ENCODE peak calls at places on chromosomes 1 and 21, in seven cellular contexts. One of them, this sample, is unnamed.

GRCh38 chr1:198359024-198359653 is 181.3 kb downstream of the ATP6V1G3 start:
- DNase-seq in MM.1S: peak; percentile 48
- DNase-seq in bronchial epithelial cell: peak; percentile 23
- DNase-seq in endothelial cell of umbilical vein: peak; percentile 32
- DNase-seq in body of pancreas: no peak
- DNase-seq in esophagus squamous epithelium: no peak
- DNase-seq in endodermal cell: no peak
- DNase-seq in this sample: no peak

GRCh38 chr1:212525479-212526110 is 83.0 kb upstream of the ATF3 start:
- DNase-seq in endothelial cell of umbilical vein: no peak
- DNase-seq in endodermal cell: no peak
- DNase-seq in MM.1S: no peak
- DNase-seq in bronchial epithelial cell: peak; percentile 61
- DNase-seq in body of pancreas: no peak
- DNase-seq in esophagus squamous epithelium: no peak
- DNase-seq in this sample: no peak

GRCh38 chr21:37383784-37384311 is 17.3 kb downstream of the DYRK1A start:
- DNase-seq in endodermal cell: no peak
- DNase-seq in body of pancreas: no peak
- DNase-seq in endothelial cell of umbilical vein: no peak
- DNase-seq in bronchial epithelial cell: no peak
- DNase-seq in esophagus squamous epithelium: no peak
- DNase-seq in MM.1S: no peak
- DNase-seq in this sample: no peak

GRCh38 chr1:71086331-71086730 is 5.5 kb upstream of the ZRANB2 start:
- DNase-seq in bronchial epithelial cell: peak; percentile 99
- DNase-seq in endothelial cell of umbilical vein: peak; percentile 5
- DNase-seq in esophagus squamous epithelium: no peak
- DNase-seq in MM.1S: no peak
- DNase-seq in endodermal cell: no peak
- DNase-seq in body of pancreas: no peak
- DNase-seq in this sample: no peak

GRCh38 chr1:235018161-235018560 is 110.5 kb downstream of the TOMM20 start:
- DNase-seq in bronchial epithelial cell: peak; percentile 99
- DNase-seq in MM.1S: no peak
- DNase-seq in endodermal cell: peak; percentile 44
- DNase-seq in endothelial cell of umbilical vein: no peak
- DNase-seq in body of pancreas: no peak
- DNase-seq in esophagus squamous epithelium: no peak
- DNase-seq in this sample: no peak

GRCh38 chr1:172993640-172994039 is 57.1 kb downstream of the TNFSF18 start:
- DNase-seq in MM.1S: no peak
- DNase-seq in endothelial cell of umbilical vein: no peak
- DNase-seq in bronchial epithelial cell: no peak
- DNase-seq in endodermal cell: no peak
- DNase-seq in body of pancreas: no peak
- DNase-seq in esophagus squamous epithelium: no peak
- DNase-seq in this sample: no peak

GRCh38 chr1:107529511-107530149 is 388.8 kb downstream of the NTNG1 start:
- DNase-seq in endothelial cell of umbilical vein: peak; percentile 26
- DNase-seq in endodermal cell: peak; percentile 62
- DNase-seq in bronchial epithelial cell: peak; percentile 71
- DNase-seq in esophagus squamous epithelium: no peak
- DNase-seq in body of pancreas: no peak
- DNase-seq in MM.1S: peak; percentile 55
- DNase-seq in this sample: no peak

GRCh38 chr1:10228528-10228927 is 18.2 kb downstream of the KIF1B start:
- DNase-seq in esophagus squamous epithelium: no peak
- DNase-seq in bronchial epithelial cell: no peak
- DNase-seq in MM.1S: no peak
- DNase-seq in endothelial cell of umbilical vein: no peak
- DNase-seq in endodermal cell: no peak
- DNase-seq in body of pancreas: no peak
- DNase-seq in this sample: no peak

GRCh38 chr1:38628241-38628640 is 231.3 kb downstream of the RRAGC start:
- DNase-seq in esophagus squamous epithelium: no peak
- DNase-seq in body of pancreas: no peak
- DNase-seq in endothelial cell of umbilical vein: no peak
- DNase-seq in bronchial epithelial cell: no peak
- DNase-seq in endodermal cell: no peak
- DNase-seq in MM.1S: no peak
- DNase-seq in this sample: no peak

GRCh38 chr1:37811027-37811655 is 3.1 kb upstream of the YRDC start:
- DNase-seq in bronchial epithelial cell: peak; percentile 62
- DNase-seq in endodermal cell: peak; percentile 87
- DNase-seq in body of pancreas: peak; percentile 72
- DNase-seq in endothelial cell of umbilical vein: peak; percentile 79
- DNase-seq in esophagus squamous epithelium: no peak
- DNase-seq in MM.1S: peak; percentile 70
- DNase-seq in this sample: peak; percentile 39

GRCh38 chr1:201515895-201516294 is 9.0 kb upstream of the CSRP1 start:
- DNase-seq in bronchial epithelial cell: peak; percentile 78
- DNase-seq in endothelial cell of umbilical vein: no peak
- DNase-seq in MM.1S: no peak
- DNase-seq in esophagus squamous epithelium: no peak
- DNase-seq in endodermal cell: no peak
- DNase-seq in body of pancreas: no peak
- DNase-seq in this sample: no peak

GRCh38 chr1:39165049-39165448 is 39.4 kb upstream of the MACF1 start:
- DNase-seq in MM.1S: no peak
- DNase-seq in bronchial epithelial cell: no peak
- DNase-seq in endodermal cell: peak; percentile 72
- DNase-seq in endothelial cell of umbilical vein: peak; percentile 45
- DNase-seq in esophagus squamous epithelium: no peak
- DNase-seq in body of pancreas: no peak
- DNase-seq in this sample: no peak

GRCh38 chr1:27481994-27482620 is 7.9 kb downstream of the WASF2 start:
- DNase-seq in MM.1S: no peak
- DNase-seq in body of pancreas: no peak
- DNase-seq in bronchial epithelial cell: peak; percentile 68
- DNase-seq in esophagus squamous epithelium: no peak
- DNase-seq in endodermal cell: no peak
- DNase-seq in endothelial cell of umbilical vein: no peak
- DNase-seq in this sample: peak; percentile 44

GRCh38 chr21:14074177-14074576 is 136.6 kb downstream of the LIPI start:
- DNase-seq in endodermal cell: no peak
- DNase-seq in MM.1S: no peak
- DNase-seq in endothelial cell of umbilical vein: no peak
- DNase-seq in body of pancreas: no peak
- DNase-seq in bronchial epithelial cell: no peak
- DNase-seq in esophagus squamous epithelium: no peak
- DNase-seq in this sample: no peak

GRCh38 chr1:89121641-89122040 is 4.3 kb downstream of the GBP2 start:
- DNase-seq in body of pancreas: no peak
- DNase-seq in esophagus squamous epithelium: no peak
- DNase-seq in endothelial cell of umbilical vein: no peak
- DNase-seq in endodermal cell: no peak
- DNase-seq in bronchial epithelial cell: no peak
- DNase-seq in MM.1S: no peak
- DNase-seq in this sample: no peak

GRCh38 chr1:145878724-145879123 is 6.9 kb downstream of the ANKRD35 start:
- DNase-seq in endodermal cell: no peak
- DNase-seq in bronchial epithelial cell: peak; percentile 90
- DNase-seq in endothelial cell of umbilical vein: no peak
- DNase-seq in body of pancreas: no peak
- DNase-seq in esophagus squamous epithelium: no peak
- DNase-seq in MM.1S: no peak
- DNase-seq in this sample: no peak

GRCh38 chr1:245538671-245539070 is 383.9 kb downstream of the KIF26B start:
- DNase-seq in bronchial epithelial cell: peak; percentile 21
- DNase-seq in body of pancreas: no peak
- DNase-seq in endodermal cell: no peak
- DNase-seq in endothelial cell of umbilical vein: no peak
- DNase-seq in esophagus squamous epithelium: no peak
- DNase-seq in MM.1S: no peak
- DNase-seq in this sample: no peak

GRCh38 chr1:160413716-160414115 is 13.4 kb downstream of the VANGL2 start:
- DNase-seq in endothelial cell of umbilical vein: no peak
- DNase-seq in esophagus squamous epithelium: no peak
- DNase-seq in MM.1S: no peak
- DNase-seq in endodermal cell: no peak
- DNase-seq in bronchial epithelial cell: no peak
- DNase-seq in body of pancreas: no peak
- DNase-seq in this sample: no peak

GRCh38 chr1:160418483-160418882 is 18.1 kb downstream of the VANGL2 start:
- DNase-seq in esophagus squamous epithelium: no peak
- DNase-seq in body of pancreas: no peak
- DNase-seq in bronchial epithelial cell: no peak
- DNase-seq in MM.1S: no peak
- DNase-seq in endothelial cell of umbilical vein: no peak
- DNase-seq in endodermal cell: no peak
- DNase-seq in this sample: no peak

GRCh38 chr1:160415696-160416298 is 15.4 kb downstream of the VANGL2 start:
- DNase-seq in bronchial epithelial cell: no peak
- DNase-seq in body of pancreas: no peak
- DNase-seq in endodermal cell: no peak
- DNase-seq in endothelial cell of umbilical vein: no peak
- DNase-seq in MM.1S: no peak
- DNase-seq in esophagus squamous epithelium: no peak
- DNase-seq in this sample: no peak

GRCh38 chr1:160414836-160415235 is 14.5 kb downstream of the VANGL2 start:
- DNase-seq in esophagus squamous epithelium: no peak
- DNase-seq in endodermal cell: no peak
- DNase-seq in endothelial cell of umbilical vein: no peak
- DNase-seq in body of pancreas: no peak
- DNase-seq in MM.1S: no peak
- DNase-seq in bronchial epithelial cell: peak; percentile 94
- DNase-seq in this sample: no peak

GRCh38 chr1:160416369-160416768 is 16.0 kb downstream of the VANGL2 start:
- DNase-seq in bronchial epithelial cell: peak; percentile 60
- DNase-seq in MM.1S: no peak
- DNase-seq in endothelial cell of umbilical vein: peak; percentile 31
- DNase-seq in esophagus squamous epithelium: no peak
- DNase-seq in endodermal cell: peak; percentile 86
- DNase-seq in body of pancreas: no peak
- DNase-seq in this sample: no peak
- TF ChIP-seq CTCF in bronchial epithelial cell: peak; percentile 79
- TF ChIP-seq CTCF in MM.1S: peak; percentile 40
- TF ChIP-seq CTCF in endothelial cell of umbilical vein: peak; percentile 56
- TF ChIP-seq CTCF in esophagus squamous epithelium: peak; percentile 27
- TF ChIP-seq CTCF in endodermal cell: peak; percentile 70
- TF ChIP-seq CTCF in body of pancreas: peak; percentile 31
- TF ChIP-seq CTCF in this sample: peak; percentile 35

GRCh38 chr1:205542367-205542766 is 37.9 kb downstream of the CDK18 start:
- DNase-seq in body of pancreas: peak; percentile 7
- DNase-seq in endothelial cell of umbilical vein: peak; percentile 21
- DNase-seq in MM.1S: no peak
- DNase-seq in bronchial epithelial cell: no peak
- DNase-seq in endodermal cell: peak; percentile 38
- DNase-seq in esophagus squamous epithelium: no peak
- DNase-seq in this sample: no peak

GRCh38 chr1:205543351-205544305 is 39.2 kb downstream of the CDK18 start:
- DNase-seq in endothelial cell of umbilical vein: peak; percentile 95
- DNase-seq in body of pancreas: peak; percentile 54
- DNase-seq in esophagus squamous epithelium: no peak
- DNase-seq in MM.1S: no peak
- DNase-seq in bronchial epithelial cell: peak; percentile 87
- DNase-seq in endodermal cell: peak; percentile 94
- DNase-seq in this sample: no peak

GRCh38 chr1:205545991-205546390 is 41.5 kb downstream of the CDK18 start:
- DNase-seq in bronchial epithelial cell: no peak
- DNase-seq in endothelial cell of umbilical vein: no peak
- DNase-seq in body of pancreas: no peak
- DNase-seq in endodermal cell: no peak
- DNase-seq in esophagus squamous epithelium: no peak
- DNase-seq in MM.1S: no peak
- DNase-seq in this sample: no peak

GRCh38 chr1:205546541-205546940 is 42.1 kb downstream of the CDK18 start:
- DNase-seq in esophagus squamous epithelium: no peak
- DNase-seq in endodermal cell: no peak
- DNase-seq in body of pancreas: no peak
- DNase-seq in MM.1S: no peak
- DNase-seq in endothelial cell of umbilical vein: no peak
- DNase-seq in bronchial epithelial cell: no peak
- DNase-seq in this sample: no peak

GRCh38 chr1:205545001-205545919 is 40.8 kb downstream of the CDK18 start:
- DNase-seq in endodermal cell: peak; percentile 47
- DNase-seq in endothelial cell of umbilical vein: no peak
- DNase-seq in bronchial epithelial cell: no peak
- DNase-seq in body of pancreas: no peak
- DNase-seq in MM.1S: no peak
- DNase-seq in esophagus squamous epithelium: no peak
- DNase-seq in this sample: no peak
- H3K36me3 ChIP-seq in endodermal cell: no peaks in the 10 kb centered on the region
- H3K36me3 ChIP-seq in endothelial cell of umbilical vein: no peaks in the 10 kb centered on the region
- H3K36me3 ChIP-seq in bronchial epithelial cell: no peaks in the 10 kb centered on the region
- H3K36me3 ChIP-seq in body of pancreas: no peaks in the 10 kb centered on the region
- H3K36me3 ChIP-seq in MM.1S: no peaks in the 10 kb centered on the region
- H3K36me3 ChIP-seq in esophagus squamous epithelium: no peaks in the 10 kb centered on the region
- H3K36me3 ChIP-seq in this sample: no peaks in the 10 kb centered on the region

GRCh38 chr1:934991-935750 is 11.4 kb downstream of the SAMD11 start:
- DNase-seq in body of pancreas: no peak
- DNase-seq in MM.1S: no peak
- DNase-seq in endothelial cell of umbilical vein: no peak
- DNase-seq in endodermal cell: peak; percentile 56
- DNase-seq in esophagus squamous epithelium: no peak
- DNase-seq in bronchial epithelial cell: no peak
- DNase-seq in this sample: no peak
- H3K4me3 ChIP-seq in body of pancreas: no peak overlapping the region
- H3K4me3 ChIP-seq in MM.1S: no peak overlapping the region
- H3K4me3 ChIP-seq in endothelial cell of umbilical vein: no peak overlapping the region
- H3K4me3 ChIP-seq in endodermal cell: no peak overlapping the region
- H3K4me3 ChIP-seq in esophagus squamous epithelium: no peak overlapping the region
- H3K4me3 ChIP-seq in bronchial epithelial cell: no peak overlapping the region
- H3K4me3 ChIP-seq in this sample: no peak overlapping the region

GRCh38 chr1:117416004-117416403 is 48.8 kb downstream of the MAN1A2 start:
- DNase-seq in endodermal cell: no peak
- DNase-seq in MM.1S: no peak
- DNase-seq in bronchial epithelial cell: peak; percentile 37
- DNase-seq in esophagus squamous epithelium: no peak
- DNase-seq in body of pancreas: no peak
- DNase-seq in endothelial cell of umbilical vein: no peak
- DNase-seq in this sample: no peak

GRCh38 chr1:117412472-117412871 is 45.2 kb downstream of the MAN1A2 start:
- DNase-seq in bronchial epithelial cell: no peak
- DNase-seq in endothelial cell of umbilical vein: no peak
- DNase-seq in esophagus squamous epithelium: no peak
- DNase-seq in MM.1S: no peak
- DNase-seq in body of pancreas: no peak
- DNase-seq in endodermal cell: no peak
- DNase-seq in this sample: no peak

GRCh38 chr1:117416546-117417117 is 49.4 kb downstream of the MAN1A2 start:
- DNase-seq in endothelial cell of umbilical vein: peak; percentile 28
- DNase-seq in MM.1S: no peak
- DNase-seq in endodermal cell: peak; percentile 48
- DNase-seq in esophagus squamous epithelium: no peak
- DNase-seq in bronchial epithelial cell: no peak
- DNase-seq in body of pancreas: no peak
- DNase-seq in this sample: no peak

GRCh38 chr1:117413412-117413811 is 46.2 kb downstream of the MAN1A2 start:
- DNase-seq in endodermal cell: no peak
- DNase-seq in bronchial epithelial cell: no peak
- DNase-seq in MM.1S: no peak
- DNase-seq in endothelial cell of umbilical vein: no peak
- DNase-seq in esophagus squamous epithelium: no peak
- DNase-seq in body of pancreas: no peak
- DNase-seq in this sample: no peak

DNA sequence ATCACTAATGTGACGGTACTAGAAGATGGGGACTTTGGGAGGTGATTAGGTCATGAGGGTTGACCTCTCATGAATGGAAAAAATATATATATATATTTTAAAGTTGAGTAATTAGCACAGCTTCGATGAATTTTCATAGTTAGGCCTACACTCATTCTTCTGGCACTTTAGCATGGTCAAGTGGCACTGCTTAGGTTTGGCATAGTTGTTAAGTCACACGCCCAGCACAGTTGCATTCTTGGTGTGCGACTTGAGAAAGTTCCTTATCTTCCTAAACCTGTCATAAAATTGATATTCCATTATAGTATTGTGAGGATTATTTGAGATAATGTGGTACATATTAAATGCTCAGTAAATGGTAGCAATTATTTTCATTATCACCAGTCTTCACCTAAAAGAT is 47.7 kb downstream of the MAN1A2 start:
- DNase-seq in bronchial epithelial cell: no peak
- DNase-seq in esophagus squamous epithelium: no peak
- DNase-seq in endothelial cell of umbilical vein: no peak
- DNase-seq in MM.1S: no peak
- DNase-seq in body of pancreas: no peak
- DNase-seq in endodermal cell: no peak
- DNase-seq in this sample: no peak
- TF ChIP-seq CTCF in bronchial epithelial cell: no peak
- TF ChIP-seq CTCF in esophagus squamous epithelium: no peak
- TF ChIP-seq CTCF in endothelial cell of umbilical vein: no peak
- TF ChIP-seq CTCF in MM.1S: no peak
- TF ChIP-seq CTCF in body of pancreas: no peak
- TF ChIP-seq CTCF in endodermal cell: no peak
- TF ChIP-seq CTCF in this sample: no peak

This sample was measured in GM06990.